ENCODE peak calls at places on chromosomes 7 and 10, in eight cellular contexts. K is AG09319, L is memory B cell, B is AG04450, S is MV-4-11, P is fibroblast of the conjunctiva, H is neural crest cell, Q is AG10803. M is an unnamed sample.

GRCh38 chr10:104641150-104642000 is at the start of gene SORCS3:
- DNase-seq in K (no peak), L (no peak), B (no peak), S (no peak), P (no peak), H (peak; percentile 28), Q (no peak), M (no peak)

GRCh38 chr7:126574276-126574675 is 678.5 kb downstream of the GRM8 start:
- DNase-seq in K (no peak), L (no peak), B (no peak), S (no peak), P (no peak), H (no peak), Q (no peak), M (no peak)

GRCh38 chr7:607938-608337 is 88.3 kb upstream of the PDGFA start:
- DNase-seq in K (no peak), L (no peak), B (no peak), S (no peak), P (no peak), H (no peak), Q (no peak), M (no peak)

GRCh38 chr7:113283861-113284260 is 165.5 kb upstream of the SMIM30 start:
- DNase-seq in K (no peak), L (no peak), B (peak; percentile 41), S (no peak), P (no peak), H (no peak), Q (peak; percentile 45), M (no peak)

GRCh38 chr7:134327896-134328295 is 11.2 kb upstream of the SLC35B4 start:
- DNase-seq in K (peak; percentile 20), L (peak; percentile 55), B (no peak), S (peak; percentile 69), P (peak; percentile 31), H (peak; percentile 36), Q (peak; percentile 52), M (no peak)

GRCh38 chr10:62636825-62637248 is 167.7 kb upstream of the ADO start:
- DNase-seq in K (no peak), L (no peak), B (no peak), S (peak; percentile 24), P (no peak), H (no peak), Q (no peak), M (no peak)

GRCh38 chr10:5871596-5871995 is 18.1 kb downstream of the ANKRD16 start:
- DNase-seq in K (no peak), L (no peak), B (peak; percentile 34), S (no peak), P (no peak), H (no peak), Q (no peak), M (no peak)

GRCh38 chr7:157003445-157004049 is 6.9 kb downstream of the MNX1 start:
- DNase-seq in K (no peak), L (no peak), B (no peak), S (no peak), P (no peak), H (no peak), Q (no peak), M (no peak)

GRCh38 chr10:91589015-91589655 is 43.7 kb downstream of the PPP1R3C start:
- DNase-seq in K (no peak), L (no peak), B (no peak), S (no peak), P (no peak), H (no peak), Q (peak; percentile 89), M (no peak)

GRCh38 chr10:7417807-7418206 is 7.0 kb upstream of the SFMBT2 start:
- DNase-seq in K (no peak), L (no peak), B (no peak), S (peak; percentile 56), P (no peak), H (no peak), Q (no peak), M (no peak)

GRCh38 chr7:74655785-74656420 is 1.6 kb upstream of the GTF2I start:
- DNase-seq in K (no peak), L (no peak), B (no peak), S (no peak), P (no peak), H (no peak), Q (no peak), M (no peak)

GRCh38 chr10:23200997-23201652 is 9.0 kb downstream of the PTF1A start:
- DNase-seq in K (no peak), L (no peak), B (no peak), S (no peak), P (no peak), H (no peak), Q (no peak), M (no peak)

GRCh38 chr10:10092581-10092980 is 925.1 kb upstream of the CELF2 start:
- DNase-seq in K (peak; percentile 20), L (no peak), B (peak; percentile 13), S (no peak), P (peak; percentile 31), H (no peak), Q (peak; percentile 4), M (peak; percentile 53)

GRCh38 chr10:79181680-79182079 is 112.9 kb downstream of the ZMIZ1 start:
- DNase-seq in K (no peak), L (no peak), B (no peak), S (no peak), P (no peak), H (no peak), Q (no peak), M (no peak)

GRCh38 chr7:5758286-5758685 is 23.2 kb downstream of the RNF216 start:
- DNase-seq in K (no peak), L (no peak), B (no peak), S (no peak), P (no peak), H (no peak), Q (no peak), M (no peak)

GRCh38 chr7:103735377-103735776 is 254.1 kb downstream of the RELN start:
- DNase-seq in K (no peak), L (no peak), B (peak; percentile 6), S (no peak), P (no peak), H (no peak), Q (no peak), M (no peak)

GRCh38 chr10:86798636-86799035 is 42.2 kb downstream of the BMPR1A start:
- DNase-seq in K (peak; percentile 42), L (no peak), B (no peak), S (peak; percentile 48), P (peak; percentile 38), H (no peak), Q (peak; percentile 56), M (no peak)

GRCh38 chr10:102431452-102432124 is 786 bp downstream of the CUEDC2 start:
- DNase-seq in K (no peak), L (no peak), B (no peak), S (peak; percentile 15), P (peak; percentile 37), H (no peak), Q (peak; percentile 53), M (no peak)

GRCh38 chr7:30049173-30049572 is 21.0 kb downstream of the PLEKHA8 start:
- DNase-seq in K (no peak), L (no peak), B (no peak), S (no peak), P (no peak), H (no peak), Q (no peak), M (no peak)

GRCh38 chr7:101628522-101628921 is 574 bp downstream of the MYL10 start:
- DNase-seq in K (no peak), L (no peak), B (no peak), S (no peak), P (peak; percentile 10), H (no peak), Q (no peak), M (no peak)

GRCh38 chr10:48648172-48648942 is 36.3 kb upstream of the WDFY4 start:
- DNase-seq in K (no peak), L (peak; percentile 9), B (no peak), S (no peak), P (no peak), H (no peak), Q (no peak), M (no peak)

GRCh38 chr10:7484456-7485266 is 73.8 kb upstream of the SFMBT2 start:
- DNase-seq in K (no peak), L (no peak), B (no peak), S (peak; percentile 80), P (no peak), H (no peak), Q (no peak), M (no peak)

GRCh38 chr7:24492576-24492975 is 80.7 kb upstream of the PALS2 start:
- DNase-seq in K (no peak), L (no peak), B (no peak), S (no peak), P (no peak), H (no peak), Q (no peak), M (no peak)

GRCh38 chr10:77391605-77392235 is 245.9 kb downstream of the KCNMA1 start:
- DNase-seq in K (peak; percentile 71), L (peak; percentile 15), B (peak; percentile 73), S (no peak), P (peak; percentile 76), H (peak; percentile 81), Q (peak; percentile 87), M (no peak)

GRCh38 chr7:139915301-139915863 is 86.3 kb downstream of the TBXAS1 start:
- DNase-seq in K (no peak), L (no peak), B (peak; percentile 81), S (no peak), P (peak; percentile 43), H (no peak), Q (peak; percentile 48), M (no peak)

GRCh38 chr10:126014309-126014708 is 117.9 kb downstream of the FANK1 start:
- DNase-seq in K (peak; percentile 76), L (no peak), B (peak; percentile 7), S (no peak), P (peak; percentile 14), H (no peak), Q (peak; percentile 73), M (peak; percentile 56)

GRCh38 chr7:20798081-20798693 is 11.5 kb upstream of the SP8 start:
- DNase-seq in K (no peak), L (peak; percentile 37), B (no peak), S (no peak), P (no peak), H (peak; percentile 45), Q (peak; percentile 10), M (no peak)

GRCh38 chr7:27134392-27134791 is 3.8 kb upstream of the HOXA4 start:
- DNase-seq in K (no peak), L (no peak), B (peak; percentile 83), S (peak; percentile 65), P (no peak), H (no peak), Q (peak; percentile 96), M (no peak)

GRCh38 chr10:20105931-20106330 is 289.7 kb downstream of the PLXDC2 start:
- DNase-seq in K (no peak), L (no peak), B (peak; percentile 30), S (no peak), P (no peak), H (no peak), Q (peak; percentile 8), M (no peak)

GRCh38 chr7:116075351-116076145 is 45.0 kb upstream of the TFEC start:
- DNase-seq in K (no peak), L (no peak), B (no peak), S (no peak), P (no peak), H (no peak), Q (peak; percentile 3), M (no peak)

GRCh38 chr10:23191764-23192395 is at the start of gene PTF1A:
- DNase-seq in K (no peak), L (no peak), B (no peak), S (no peak), P (no peak), H (no peak), Q (no peak), M (no peak)

GRCh38 chr10:63711866-63712716 is 190.9 kb downstream of the REEP3 start:
- DNase-seq in K (peak; percentile 81), L (no peak), B (peak; percentile 86), S (peak; percentile 21), P (peak; percentile 96), H (no peak), Q (peak; percentile 97), M (peak; percentile 83)

GRCh38 chr7:23168111-23168885 is 13.6 kb upstream of the NUP42 start:
- DNase-seq in K (no peak), L (no peak), B (no peak), S (no peak), P (no peak), H (no peak), Q (no peak), M (no peak)

GRCh38 chr10:17671307-17671706 is 27.4 kb downstream of the STAM start:
- DNase-seq in K (no peak), L (no peak), B (no peak), S (no peak), P (no peak), H (no peak), Q (no peak), M (no peak)

M was measured in smooth muscle cell of the brain vasculature.